ENCODE peak calls at places on chromosomes 2 and 18, in nine cellular contexts. One of them, this sample, is unnamed.

GRCh38 chr2:46803911-46804670 is 111.5 kb downstream of the MCFD2 start:
- DNase-seq in fibroblast of lung: peak
- DNase-seq in prostate gland: peak
- DNase-seq in CD4-positive, alpha-beta memory T cell: no peak
- DNase-seq in keratinocyte: no peak
- DNase-seq in neural progenitor cell: no peak
- DNase-seq in IMR-90: peak
- DNase-seq in PC-3: peak
- DNase-seq in lower lobe of right lung: no peak
- DNase-seq in this sample: peak

GRCh38 chr18:37335337-37335736 is 230.3 kb downstream of the CELF4 start:
- DNase-seq in fibroblast of lung: peak
- DNase-seq in prostate gland: no peak
- DNase-seq in CD4-positive, alpha-beta memory T cell: no peak
- DNase-seq in keratinocyte: no peak
- DNase-seq in neural progenitor cell: peak
- DNase-seq in IMR-90: no peak
- DNase-seq in PC-3: no peak
- DNase-seq in lower lobe of right lung: no peak
- DNase-seq in this sample: no peak

GRCh38 chr2:231104115-231104713 is 20.6 kb downstream of the HTR2B start:
- DNase-seq in fibroblast of lung: peak
- DNase-seq in prostate gland: peak
- DNase-seq in CD4-positive, alpha-beta memory T cell: peak
- DNase-seq in keratinocyte: no peak
- DNase-seq in neural progenitor cell: peak
- DNase-seq in IMR-90: peak
- DNase-seq in PC-3: peak
- DNase-seq in lower lobe of right lung: no peak
- DNase-seq in this sample: peak

GRCh38 chr2:11395389-11395788 is 51.0 kb upstream of the ROCK2 start:
- DNase-seq in fibroblast of lung: no peak
- DNase-seq in prostate gland: no peak
- DNase-seq in CD4-positive, alpha-beta memory T cell: no peak
- DNase-seq in keratinocyte: no peak
- DNase-seq in neural progenitor cell: no peak
- DNase-seq in IMR-90: no peak
- DNase-seq in PC-3: no peak
- DNase-seq in lower lobe of right lung: no peak
- DNase-seq in this sample: no peak

GRCh38 chr18:23684515-23685197 is 4.6 kb upstream of the LAMA3 start:
- DNase-seq in fibroblast of lung: peak
- DNase-seq in prostate gland: peak
- DNase-seq in CD4-positive, alpha-beta memory T cell: no peak
- DNase-seq in keratinocyte: no peak
- DNase-seq in neural progenitor cell: no peak
- DNase-seq in IMR-90: no peak
- DNase-seq in PC-3: peak
- DNase-seq in lower lobe of right lung: no peak
- DNase-seq in this sample: no peak

GRCh38 chr2:203804766-203805484 is 62.6 kb upstream of the CTLA4 start:
- DNase-seq in fibroblast of lung: peak
- DNase-seq in prostate gland: no peak
- DNase-seq in CD4-positive, alpha-beta memory T cell: no peak
- DNase-seq in keratinocyte: no peak
- DNase-seq in neural progenitor cell: no peak
- DNase-seq in IMR-90: peak
- DNase-seq in PC-3: no peak
- DNase-seq in lower lobe of right lung: no peak
- DNase-seq in this sample: no peak

GRCh38 chr18:183769-184168 is 25.4 kb downstream of the USP14 start:
- DNase-seq in fibroblast of lung: peak
- DNase-seq in prostate gland: peak
- DNase-seq in CD4-positive, alpha-beta memory T cell: no peak
- DNase-seq in keratinocyte: no peak
- DNase-seq in neural progenitor cell: no peak
- DNase-seq in IMR-90: no peak
- DNase-seq in PC-3: no peak
- DNase-seq in lower lobe of right lung: no peak
- DNase-seq in this sample: no peak

GRCh38 chr2:44358498-44358897 is 2.8 kb downstream of the PREPL start:
- DNase-seq in fibroblast of lung: peak
- DNase-seq in prostate gland: no peak
- DNase-seq in CD4-positive, alpha-beta memory T cell: peak
- DNase-seq in keratinocyte: no peak
- DNase-seq in neural progenitor cell: no peak
- DNase-seq in IMR-90: peak
- DNase-seq in PC-3: peak
- DNase-seq in lower lobe of right lung: peak
- DNase-seq in this sample: peak

GRCh38 chr2:218781691-218782528 is at the start of gene CYP27A1:
- DNase-seq in fibroblast of lung: peak
- DNase-seq in prostate gland: peak
- DNase-seq in CD4-positive, alpha-beta memory T cell: no peak
- DNase-seq in keratinocyte: no peak
- DNase-seq in neural progenitor cell: peak
- DNase-seq in IMR-90: no peak
- DNase-seq in PC-3: peak
- DNase-seq in lower lobe of right lung: peak
- DNase-seq in this sample: peak

GRCh38 chr2:8544786-8545631 is 136.8 kb upstream of the ID2 start:
- DNase-seq in fibroblast of lung: peak
- DNase-seq in prostate gland: no peak
- DNase-seq in CD4-positive, alpha-beta memory T cell: peak
- DNase-seq in keratinocyte: no peak
- DNase-seq in neural progenitor cell: peak
- DNase-seq in IMR-90: peak
- DNase-seq in PC-3: peak
- DNase-seq in lower lobe of right lung: peak
- DNase-seq in this sample: peak

GRCh38 chr2:135667045-135667444 is 74.6 kb upstream of the UBXN4 start:
- DNase-seq in fibroblast of lung: peak
- DNase-seq in prostate gland: no peak
- DNase-seq in CD4-positive, alpha-beta memory T cell: no peak
- DNase-seq in keratinocyte: no peak
- DNase-seq in neural progenitor cell: no peak
- DNase-seq in IMR-90: peak
- DNase-seq in PC-3: no peak
- DNase-seq in lower lobe of right lung: no peak
- DNase-seq in this sample: no peak

GRCh38 chr18:33761363-33761762 is 183.3 kb downstream of the ASXL3 start:
- DNase-seq in fibroblast of lung: peak
- DNase-seq in prostate gland: no peak
- DNase-seq in CD4-positive, alpha-beta memory T cell: no peak
- DNase-seq in keratinocyte: no peak
- DNase-seq in neural progenitor cell: peak
- DNase-seq in IMR-90: peak
- DNase-seq in PC-3: peak
- DNase-seq in lower lobe of right lung: no peak
- DNase-seq in this sample: no peak

GRCh38 chr2:7953184-7953583 is 728.7 kb upstream of the ID2 start:
- DNase-seq in fibroblast of lung: no peak
- DNase-seq in prostate gland: no peak
- DNase-seq in CD4-positive, alpha-beta memory T cell: no peak
- DNase-seq in keratinocyte: no peak
- DNase-seq in neural progenitor cell: peak
- DNase-seq in IMR-90: no peak
- DNase-seq in PC-3: no peak
- DNase-seq in lower lobe of right lung: no peak
- DNase-seq in this sample: no peak

GRCh38 chr2:237242091-237242536 is 156.4 kb downstream of the COPS8 start:
- DNase-seq in fibroblast of lung: peak
- DNase-seq in prostate gland: no peak
- DNase-seq in CD4-positive, alpha-beta memory T cell: no peak
- DNase-seq in keratinocyte: no peak
- DNase-seq in neural progenitor cell: no peak
- DNase-seq in IMR-90: peak
- DNase-seq in PC-3: no peak
- DNase-seq in lower lobe of right lung: no peak
- DNase-seq in this sample: no peak

GRCh38 chr18:58687871-58688308 is 16.6 kb downstream of the MALT1 start:
- DNase-seq in fibroblast of lung: no peak
- DNase-seq in prostate gland: no peak
- DNase-seq in CD4-positive, alpha-beta memory T cell: peak
- DNase-seq in keratinocyte: no peak
- DNase-seq in neural progenitor cell: no peak
- DNase-seq in IMR-90: no peak
- DNase-seq in PC-3: no peak
- DNase-seq in lower lobe of right lung: no peak
- DNase-seq in this sample: no peak

DNA sequence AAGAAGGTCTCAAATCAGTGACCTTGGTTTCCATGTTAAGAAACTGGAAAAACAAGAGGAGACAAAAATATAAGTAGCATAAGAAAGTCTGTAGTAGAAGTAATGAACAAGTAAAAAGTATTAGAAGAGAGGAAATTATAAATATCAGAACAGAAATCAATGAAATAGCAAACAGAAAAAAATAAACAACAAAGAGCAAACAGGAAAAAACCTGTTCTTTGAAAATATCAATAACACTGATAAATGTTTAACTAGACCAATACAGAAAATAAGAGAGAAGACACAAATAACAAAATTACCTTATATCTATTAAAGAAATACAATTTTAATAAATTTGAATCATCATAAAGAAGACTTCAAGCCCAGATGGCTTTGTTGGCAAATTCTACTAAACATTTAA is 113.3 kb downstream of the MAIP1 start:
- DNase-seq in fibroblast of lung: no peak
- DNase-seq in prostate gland: no peak
- DNase-seq in CD4-positive, alpha-beta memory T cell: no peak
- DNase-seq in keratinocyte: no peak
- DNase-seq in neural progenitor cell: no peak
- DNase-seq in IMR-90: no peak
- DNase-seq in PC-3: no peak
- DNase-seq in lower lobe of right lung: no peak
- DNase-seq in this sample: no peak
- H3K27ac ChIP-seq in fibroblast of lung: no peak
- H3K27ac ChIP-seq in prostate gland: no peak
- H3K27ac ChIP-seq in CD4-positive, alpha-beta memory T cell: no peak
- H3K27ac ChIP-seq in keratinocyte: no peak
- H3K27ac ChIP-seq in neural progenitor cell: no peak
- H3K27ac ChIP-seq in IMR-90: no peak
- H3K27ac ChIP-seq in PC-3: no peak
- H3K27ac ChIP-seq in lower lobe of right lung: no peak
- H3K27ac ChIP-seq in this sample: no peak

DNA sequence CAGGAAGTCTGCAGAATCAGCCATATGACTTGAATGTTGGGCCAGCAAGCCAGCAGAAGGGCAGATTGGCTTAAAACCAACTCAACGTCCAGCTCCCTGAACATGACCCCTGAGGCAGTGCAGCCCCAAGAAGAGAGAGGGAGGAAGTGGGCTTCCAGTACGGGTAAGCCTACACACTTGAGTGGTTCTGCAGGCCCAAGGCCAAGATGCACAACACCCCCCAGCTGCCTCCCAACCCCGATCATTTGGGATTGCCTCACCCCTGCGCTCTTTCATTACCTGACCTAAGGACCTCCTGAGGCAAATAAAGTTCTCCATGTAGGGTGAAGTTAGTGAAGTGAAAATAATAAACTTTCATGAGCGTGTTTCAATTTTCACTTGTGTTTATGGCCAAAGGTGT is 536.0 kb downstream of the TNS1 start:
- DNase-seq in fibroblast of lung: no peak
- DNase-seq in prostate gland: no peak
- DNase-seq in CD4-positive, alpha-beta memory T cell: no peak
- DNase-seq in keratinocyte: no peak
- DNase-seq in neural progenitor cell: no peak
- DNase-seq in IMR-90: no peak
- DNase-seq in PC-3: no peak
- DNase-seq in lower lobe of right lung: no peak
- DNase-seq in this sample: no peak
- H3K27ac ChIP-seq in fibroblast of lung: no peak
- H3K27ac ChIP-seq in prostate gland: no peak
- H3K27ac ChIP-seq in CD4-positive, alpha-beta memory T cell: no peak
- H3K27ac ChIP-seq in keratinocyte: no peak
- H3K27ac ChIP-seq in neural progenitor cell: no peak
- H3K27ac ChIP-seq in IMR-90: no peak
- H3K27ac ChIP-seq in PC-3: no peak
- H3K27ac ChIP-seq in lower lobe of right lung: no peak
- H3K27ac ChIP-seq in this sample: peak

GRCh38 chr2:111121873-111122630 is 1.3 kb downstream of the BCL2L11 start:
- DNase-seq in fibroblast of lung: peak
- DNase-seq in prostate gland: peak
- DNase-seq in CD4-positive, alpha-beta memory T cell: peak
- DNase-seq in keratinocyte: no peak
- DNase-seq in neural progenitor cell: peak
- DNase-seq in IMR-90: peak
- DNase-seq in PC-3: peak
- DNase-seq in lower lobe of right lung: peak
- DNase-seq in this sample: peak

GRCh38 chr2:111123751-111124150 is 3.0 kb downstream of the BCL2L11 start:
- DNase-seq in fibroblast of lung: no peak
- DNase-seq in prostate gland: no peak
- DNase-seq in CD4-positive, alpha-beta memory T cell: no peak
- DNase-seq in keratinocyte: no peak
- DNase-seq in neural progenitor cell: no peak
- DNase-seq in IMR-90: no peak
- DNase-seq in PC-3: no peak
- DNase-seq in lower lobe of right lung: no peak
- DNase-seq in this sample: no peak

GRCh38 chr2:111120253-111121027 is at the start of gene BCL2L11:
- DNase-seq in fibroblast of lung: peak
- DNase-seq in prostate gland: peak
- DNase-seq in CD4-positive, alpha-beta memory T cell: peak
- DNase-seq in keratinocyte: peak
- DNase-seq in neural progenitor cell: peak
- DNase-seq in IMR-90: peak
- DNase-seq in PC-3: peak
- DNase-seq in lower lobe of right lung: peak
- DNase-seq in this sample: peak

GRCh38 chr2:111121028-111121872 is 536 bp downstream of the BCL2L11 start:
- DNase-seq in fibroblast of lung: peak
- DNase-seq in prostate gland: peak
- DNase-seq in CD4-positive, alpha-beta memory T cell: peak
- DNase-seq in keratinocyte: no peak
- DNase-seq in neural progenitor cell: peak
- DNase-seq in IMR-90: no peak
- DNase-seq in PC-3: peak
- DNase-seq in lower lobe of right lung: peak
- DNase-seq in this sample: peak

GRCh38 chr2:111122631-111123421 is 2.1 kb downstream of the BCL2L11 start:
- DNase-seq in fibroblast of lung: peak
- DNase-seq in prostate gland: peak
- DNase-seq in CD4-positive, alpha-beta memory T cell: peak
- DNase-seq in keratinocyte: no peak
- DNase-seq in neural progenitor cell: peak
- DNase-seq in IMR-90: peak
- DNase-seq in PC-3: peak
- DNase-seq in lower lobe of right lung: peak
- DNase-seq in this sample: peak
- H3K27ac ChIP-seq in fibroblast of lung: peak
- H3K27ac ChIP-seq in prostate gland: peak
- H3K27ac ChIP-seq in CD4-positive, alpha-beta memory T cell: peak
- H3K27ac ChIP-seq in keratinocyte: peak
- H3K27ac ChIP-seq in neural progenitor cell: peak
- H3K27ac ChIP-seq in IMR-90: peak
- H3K27ac ChIP-seq in PC-3: peak
- H3K27ac ChIP-seq in lower lobe of right lung: peak
- H3K27ac ChIP-seq in this sample: peak

DNA sequence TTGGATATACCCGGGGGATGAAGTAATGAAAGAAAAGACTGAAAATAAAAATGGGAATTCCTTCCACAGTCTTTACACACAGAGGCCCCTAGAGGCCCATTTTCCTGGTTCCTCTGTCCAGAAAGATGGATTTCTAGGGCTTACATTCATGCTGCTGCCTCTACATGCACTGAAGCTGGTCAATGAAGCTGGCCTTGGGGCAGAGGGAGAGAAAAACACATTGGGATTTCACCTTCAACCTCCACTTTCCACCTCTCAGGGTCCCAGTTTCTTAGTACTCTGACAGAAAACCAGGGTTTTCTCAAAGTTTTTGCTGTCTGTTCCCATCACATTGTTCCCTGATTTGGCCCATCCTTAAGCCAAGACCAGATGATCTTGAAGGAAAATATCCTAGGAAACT is 154.6 kb upstream of the ZSWIM2 start:
- DNase-seq in fibroblast of lung: no peak
- DNase-seq in prostate gland: no peak
- DNase-seq in CD4-positive, alpha-beta memory T cell: no peak
- DNase-seq in keratinocyte: no peak
- DNase-seq in neural progenitor cell: no peak
- DNase-seq in IMR-90: no peak
- DNase-seq in PC-3: no peak
- DNase-seq in lower lobe of right lung: no peak
- DNase-seq in this sample: no peak
- H3K27ac ChIP-seq in fibroblast of lung: no peak
- H3K27ac ChIP-seq in prostate gland: no peak
- H3K27ac ChIP-seq in CD4-positive, alpha-beta memory T cell: no peak
- H3K27ac ChIP-seq in keratinocyte: no peak
- H3K27ac ChIP-seq in neural progenitor cell: no peak
- H3K27ac ChIP-seq in IMR-90: no peak
- H3K27ac ChIP-seq in PC-3: no peak
- H3K27ac ChIP-seq in lower lobe of right lung: no peak
- H3K27ac ChIP-seq in this sample: no peak

This sample was measured in sigmoid colon.